ENCODE peak calls at places on chromosome 22, in four cellular contexts. Y is esophagus muscularis mucosa, L is spleen, R is GM12891. B is an unnamed sample.

GRCh38 chr22:22884888-22885840 is 2.5 kb upstream of the IGLL5 start:
- DNase-seq in Y (no peak), L (peak; percentile 91), R (peak; percentile 68), B (peak; percentile 77)

GRCh38 chr22:39947488-39948216 is 12.5 kb upstream of the TMA7B start:
- DNase-seq in Y (no peak), L (no peak), R (no peak), B (no peak)

GRCh38 chr22:48750826-48751440 is 1076.7 kb downstream of the BRD1 start:
- DNase-seq in Y (peak; percentile 74), L (no peak), R (no peak), B (no peak)

GRCh38 chr22:49305215-49305965 is 522.3 kb downstream of the BRD1 start:
- DNase-seq in Y (peak; percentile 92), L (peak; percentile 88), R (peak; percentile 76), B (peak; percentile 46)

GRCh38 chr22:43060213-43060612 is 29.0 kb downstream of the TTLL1 start:
- DNase-seq in Y (no peak), L (no peak), R (peak; percentile 57), B (no peak)

GRCh38 chr22:40491990-40492631 is 121.7 kb downstream of the SGSM3 start:
- DNase-seq in Y (no peak), L (no peak), R (peak; percentile 40), B (peak; percentile 34)

GRCh38 chr22:33544707-33545106 is 375.6 kb downstream of the LARGE1 start:
- DNase-seq in Y (no peak), L (no peak), R (no peak), B (no peak)

GRCh38 chr22:48445113-48445827 is 1382.4 kb downstream of the BRD1 start:
- DNase-seq in Y (no peak), L (peak; percentile 50), R (no peak), B (no peak)

GRCh38 chr22:32699686-32700085 is 101.8 kb upstream of the TIMP3 start:
- DNase-seq in Y (no peak), L (no peak), R (no peak), B (no peak)

GRCh38 chr22:50293441-50294318 is 13.8 kb downstream of the PLXNB2 start:
- DNase-seq in Y (no peak), L (peak; percentile 88), R (no peak), B (no peak)

GRCh38 chr22:24420072-24420976 is 7.1 kb upstream of the ADORA2A start:
- DNase-seq in Y (no peak), L (peak; percentile 78), R (no peak), B (no peak)

GRCh38 chr22:23285236-23285635 is 104.9 kb downstream of the BCR start:
- DNase-seq in Y (no peak), L (no peak), R (no peak), B (no peak)

GRCh38 chr22:47645450-47645914 is 883.0 kb downstream of the TBC1D22A start:
- DNase-seq in Y (peak; percentile 26), L (no peak), R (no peak), B (no peak)

DNA sequence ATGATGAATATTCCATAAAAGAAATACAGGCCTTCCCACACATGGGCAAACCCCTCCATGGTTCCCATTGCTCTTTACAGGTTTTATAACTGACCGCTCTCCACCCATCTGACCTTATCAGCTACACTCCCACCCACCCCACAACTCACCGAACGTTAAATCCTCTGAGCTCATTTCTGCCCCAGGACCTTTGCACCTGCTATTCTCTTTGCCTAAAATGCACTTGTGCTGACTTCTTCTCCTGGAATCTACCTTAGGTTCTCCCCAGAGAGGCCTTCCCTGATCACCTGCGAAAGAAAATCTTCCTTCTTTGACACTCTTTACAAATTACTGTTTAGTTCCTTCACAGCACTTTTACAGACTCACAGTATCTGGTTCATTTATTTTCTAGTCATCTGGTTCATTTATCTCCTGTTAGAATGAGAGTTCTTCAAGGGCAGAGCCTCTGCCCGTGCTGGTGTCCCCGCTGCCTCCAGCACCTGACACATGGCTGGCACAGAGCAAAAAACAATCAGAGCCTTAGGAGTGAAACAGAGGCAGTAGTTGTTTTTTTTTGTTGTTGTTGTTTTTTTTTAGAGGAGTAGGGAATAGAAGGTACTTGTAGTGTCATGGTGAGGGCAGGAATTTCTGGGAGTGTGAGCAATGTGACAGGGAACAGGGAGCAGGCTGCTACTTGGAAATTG is 21.6 kb upstream of the GRK3 start:
- DNase-seq in Y (no peak), L (no peak), R (no peak), B (no peak)
- TF ChIP-seq POLR2AphosphoS5 in Y (no peak), L (no peak), R (no peak), B (no peak)

GRCh38 chr22:29141078-29141688 is 64.5 kb upstream of the EMID1 start:
- DNase-seq in Y (no peak), L (no peak), R (no peak), B (no peak)
- TF ChIP-seq POLR2A in Y (no peak), L (no peak), R (no peak), B (no peak)

DNA sequence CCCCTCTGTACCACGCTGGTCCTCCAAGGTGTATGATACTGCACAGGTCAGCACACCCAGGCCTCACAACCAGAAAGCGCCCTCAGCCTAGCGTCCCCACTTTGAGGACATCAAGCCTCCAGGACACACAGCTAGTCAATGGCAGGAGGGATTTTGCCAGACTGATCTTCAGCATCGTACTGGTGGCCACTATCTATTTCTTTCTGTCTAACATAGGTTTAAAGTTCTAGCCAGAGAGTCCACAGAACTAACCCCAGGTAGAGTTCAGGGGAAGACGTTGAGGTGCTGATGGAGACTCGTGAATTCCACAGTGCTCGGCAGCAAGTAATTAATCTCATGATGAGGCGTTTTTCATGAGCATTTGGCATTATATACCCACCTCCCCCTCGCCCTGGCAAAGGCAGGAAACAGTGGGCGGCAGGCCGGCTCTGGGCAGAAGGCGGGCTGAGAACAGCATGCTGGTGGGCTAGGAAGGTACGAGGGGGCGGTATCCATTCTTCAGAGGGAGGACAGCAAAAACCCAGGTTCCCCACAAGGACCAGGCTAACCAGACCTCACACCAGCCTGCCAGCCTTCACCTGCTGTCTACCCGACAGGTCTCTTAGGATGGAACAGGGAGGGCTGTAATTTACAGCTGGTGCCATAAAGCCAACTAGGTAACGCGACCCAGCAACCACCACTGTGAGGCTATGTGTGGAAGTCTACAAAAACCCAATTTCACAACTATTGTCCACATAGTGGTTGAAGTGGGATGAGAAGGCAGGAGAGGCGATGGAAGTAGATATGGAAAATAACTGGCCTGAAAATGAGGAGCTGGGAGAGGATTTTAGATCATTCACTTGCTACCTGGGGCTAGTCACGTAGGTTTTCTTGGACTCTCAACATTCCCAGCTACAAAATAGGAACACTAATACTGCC is 18.5 kb downstream of the MYH9 start:
- DNase-seq in Y (no peak), L (no peak), R (no peak), B (no peak)
- TF ChIP-seq POLR2AphosphoS5 in Y (no peak), L (peak; percentile 32), R (no peak), B (no peak)

DNA sequence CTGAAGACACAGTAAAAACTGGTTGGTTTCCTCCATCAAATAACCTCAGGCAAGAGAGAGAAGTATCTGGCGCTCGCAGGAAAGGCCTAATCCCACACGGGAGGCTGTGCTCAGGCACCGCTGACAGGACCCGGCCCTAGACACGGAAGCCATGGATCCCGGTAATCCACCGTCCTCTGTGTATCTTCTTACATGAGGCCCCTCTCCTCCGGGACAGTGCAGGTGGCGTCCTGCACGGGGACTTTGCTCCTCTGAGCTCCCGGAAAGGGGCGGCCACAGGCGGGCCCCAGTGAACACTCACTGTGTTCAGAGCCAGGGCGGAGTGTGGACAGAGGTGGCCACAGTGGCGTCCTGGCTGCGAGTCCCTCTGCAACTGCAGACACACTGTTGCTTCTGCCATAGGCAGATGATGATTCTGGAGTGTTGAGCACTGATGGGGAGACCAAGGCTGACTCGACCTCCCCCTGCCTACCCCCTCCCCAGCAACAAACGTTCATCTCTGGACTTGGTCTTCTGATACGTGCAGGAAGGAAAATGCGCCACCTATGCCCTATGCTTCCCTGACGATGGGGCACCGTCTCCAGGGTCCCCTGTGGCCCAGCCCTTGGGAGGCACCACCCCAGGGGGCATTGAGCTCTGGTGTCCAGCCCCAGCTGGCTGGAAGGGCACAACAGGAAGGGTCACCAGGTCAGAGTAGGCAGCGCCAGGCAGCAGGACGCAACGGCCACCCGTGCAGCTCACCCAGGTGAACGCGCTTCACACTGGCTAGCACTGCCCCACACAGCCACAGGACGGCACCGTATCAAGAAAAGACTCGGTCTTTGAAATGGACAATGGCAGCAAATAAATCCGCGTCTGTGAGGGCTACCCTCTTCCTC is 95.7 kb downstream of the TRMU start:
- DNase-seq in Y (no peak), L (no peak), R (no peak), B (no peak)
- TF ChIP-seq POLR2A in Y (no peak), L (no peak), R (no peak), B (no peak)

GRCh38 chr22:28012811-28013460 is 93.9 kb upstream of the PITPNB start:
- DNase-seq in Y (no peak), L (peak; percentile 40), R (no peak), B (no peak)
- TF ChIP-seq POLR2AphosphoS5 in Y (no peak), L (no peak), R (no peak), B (no peak)

DNA sequence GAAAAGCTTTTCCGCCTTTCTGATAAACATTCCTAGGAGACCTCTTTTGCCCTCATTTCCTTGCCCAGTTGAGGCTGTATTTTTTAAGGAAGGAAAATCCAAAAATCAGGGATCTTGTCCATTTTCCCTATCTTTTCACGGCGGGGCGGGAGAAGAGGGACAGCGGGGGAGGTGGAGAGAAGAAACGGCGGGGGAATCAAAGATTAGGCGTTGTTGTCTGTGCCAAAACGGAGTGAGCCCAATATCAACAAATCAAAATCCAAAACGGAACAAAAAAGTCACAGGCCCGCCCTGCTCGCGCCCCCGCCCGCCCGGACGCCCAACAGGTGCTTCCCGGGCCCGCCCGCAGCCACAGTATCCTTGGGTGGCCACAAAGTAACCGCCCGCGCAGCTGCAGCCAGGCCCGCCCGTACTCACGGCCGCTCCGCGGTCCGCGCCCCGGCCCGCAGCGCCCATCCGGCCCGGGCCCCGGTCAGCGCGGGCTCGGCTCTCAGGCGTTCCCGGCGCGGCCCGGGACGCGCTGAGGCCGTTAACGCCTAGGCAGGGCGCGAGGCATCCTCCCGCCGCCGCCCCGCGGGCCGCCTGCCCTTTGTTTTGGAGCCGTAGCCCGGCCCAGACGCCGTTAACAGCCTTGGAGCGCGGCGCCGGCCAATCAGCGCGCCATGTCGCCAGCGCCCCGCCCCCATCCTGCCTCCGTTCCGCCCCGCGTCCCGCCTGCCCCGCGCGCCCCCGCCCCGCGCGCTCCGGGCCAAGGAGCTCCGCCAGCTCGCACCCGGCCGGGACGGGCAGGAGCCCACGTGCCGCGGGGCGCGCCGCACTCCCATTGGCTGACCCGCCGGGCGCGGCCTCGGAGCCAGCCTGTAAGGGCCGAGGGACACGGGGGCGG is at the start of gene YPEL1:
- DNase-seq in Y (peak; percentile 98), L (peak; percentile 99), R (peak; percentile 98), B (peak; percentile 90)
- TF ChIP-seq POLR2A in Y (no peak), L (peak; percentile 16), R (no peak), B (peak; percentile 36)

GRCh38 chr22:29306175-29306829 is at the start of gene GAS2L1:
- DNase-seq in Y (no peak), L (peak; percentile 89), R (peak; percentile 73), B (peak; percentile 71)
- TF ChIP-seq POLR2AphosphoS5 in Y (peak; percentile 66), L (peak; percentile 26), R (no peak), B (no peak)

GRCh38 chr22:38203090-38203810 is 1.5 kb downstream of the MAFF start:
- DNase-seq in Y (no peak), L (peak; percentile 89), R (no peak), B (no peak)
- TF ChIP-seq POLR2A in Y (no peak), L (no peak), R (no peak), B (no peak)

GRCh38 chr22:31103111-31103510 is 4.3 kb downstream of the SELENOM start:
- DNase-seq in Y (no peak), L (peak; percentile 35), R (no peak), B (no peak)

GRCh38 chr22:31104869-31105268 is 2.5 kb downstream of the SELENOM start:
- DNase-seq in Y (no peak), L (peak; percentile 69), R (no peak), B (no peak)

GRCh38 chr22:31103899-31104694 is 3.3 kb downstream of the SELENOM start:
- DNase-seq in Y (no peak), L (peak; percentile 47), R (no peak), B (no peak)

GRCh38 chr22:31100762-31101525 is 6.4 kb downstream of the SELENOM start:
- DNase-seq in Y (no peak), L (peak; percentile 45), R (no peak), B (no peak)

GRCh38 chr22:31102441-31103081 is 4.8 kb downstream of the SELENOM start:
- DNase-seq in Y (peak; percentile 97), L (peak; percentile 62), R (no peak), B (no peak)
- TF ChIP-seq POLR2AphosphoS5 in Y (peak; percentile 97), L (peak; percentile 57), R (no peak), B (no peak)